ENCODE peak calls at places on chromosomes 13 and 19, in four cellular contexts. D, B, O and M are unnamed samples.

GRCh38 chr13:19978830-19979437 is 20.4 kb downstream of the ZMYM2 start:
- DNase-seq in D (no peak), B (no peak), O (no peak), M (no peak)

GRCh38 chr13:28485097-28485496 is 9.8 kb downstream of the FLT1 start:
- DNase-seq in D (no peak), B (no peak), O (no peak), M (no peak)

GRCh38 chr19:7575426-7576040 is 20.1 kb upstream of the CAMSAP3 start:
- DNase-seq in D (no peak), B (no peak), O (no peak), M (no peak)

GRCh38 chr19:58128041-58128685 is 22.4 kb downstream of the ZNF329 start:
- DNase-seq in D (no peak), B (no peak), O (no peak), M (no peak)

GRCh38 chr13:64075543-64076271 is 2660.1 kb upstream of the PCDH20 start:
- DNase-seq in D (no peak), B (no peak), O (no peak), M (peak; percentile 39)

GRCh38 chr13:97274782-97275252 is 52.7 kb downstream of the MBNL2 start:
- DNase-seq in D (no peak), B (no peak), O (no peak), M (no peak)

GRCh38 chr19:9171393-9171991 is 7.3 kb upstream of the OR7D2 start:
- DNase-seq in D (no peak), B (no peak), O (no peak), M (no peak)

GRCh38 chr19:49570138-49570856 is 10.1 kb downstream of the NOSIP start:
- DNase-seq in D (peak; percentile 43), B (no peak), O (peak; percentile 66), M (peak; percentile 68)

GRCh38 chr19:1098177-1099051 is 3.2 kb upstream of the POLR2E start:
- DNase-seq in D (no peak), B (no peak), O (no peak), M (no peak)

GRCh38 chr19:51441410-51442390 is 16.6 kb downstream of the SIGLEC8 start:
- DNase-seq in D (no peak), B (no peak), O (peak; percentile 65), M (no peak)

GRCh38 chr19:2495130-2495641 is 19.3 kb downstream of the GADD45B start:
- DNase-seq in D (peak; percentile 70), B (no peak), O (no peak), M (no peak)